ENCODE peak calls at places on chromosomes 3 and 15, in five cellular contexts. D is neural progenitor cell, N is ascending aorta, C is neural crest cell, W is dorsolateral prefrontal cortex. V is an unnamed sample.

GRCh38 chr15:53808058-53808703 is 48.7 kb upstream of the WDR72 start:
- DNase-seq in D (peak; percentile 1), N (no peak), C (no peak), W (no peak), V (no peak)

GRCh38 chr3:122560680-122561079 is 3.4 kb downstream of the PARP9 start:
- DNase-seq in D (peak; percentile 67), N (no peak), C (peak; percentile 41), W (no peak), V (no peak)

GRCh38 chr3:13932578-13933295 is 52.9 kb upstream of the WNT7A start:
- DNase-seq in D (no peak), N (no peak), C (no peak), W (no peak), V (no peak)

GRCh38 chr15:74208901-74209559 is 6.4 kb upstream of the STRA6 start:
- DNase-seq in D (peak; percentile 55), N (no peak), C (peak; percentile 55), W (no peak), V (no peak)

GRCh38 chr15:67178569-67179210 is 75.8 kb downstream of the AAGAB start:
- DNase-seq in D (no peak), N (no peak), C (no peak), W (no peak), V (peak; percentile 38)

GRCh38 chr3:194987571-194988494 is 283.1 kb downstream of the XXYLT1 start:
- DNase-seq in D (no peak), N (no peak), C (no peak), W (no peak), V (no peak)

GRCh38 chr3:123324880-123325765 is 123.4 kb downstream of the SEC22A start:
- DNase-seq in D (no peak), N (peak; percentile 64), C (no peak), W (no peak), V (peak; percentile 73)

GRCh38 chr3:197256836-197257444 is 41.5 kb downstream of the DLG1 start:
- DNase-seq in D (peak; percentile 52), N (no peak), C (peak; percentile 19), W (peak; percentile 40), V (no peak)

GRCh38 chr3:125139386-125139785 is 73.2 kb downstream of the SLC12A8 start:
- DNase-seq in D (no peak), N (no peak), C (no peak), W (no peak), V (no peak)

GRCh38 chr3:11910971-11911531 is 64.4 kb upstream of the TAMM41 start:
- DNase-seq in D (no peak), N (no peak), C (no peak), W (no peak), V (no peak)

GRCh38 chr3:53533486-53533885 is 39.1 kb downstream of the CACNA1D start:
- DNase-seq in D (no peak), N (no peak), C (no peak), W (no peak), V (no peak)

GRCh38 chr3:9916734-9917680 is at the start of gene IL17RC:
- DNase-seq in D (peak; percentile 74), N (peak; percentile 93), C (peak; percentile 27), W (peak; percentile 75), V (no peak)

GRCh38 chr15:58931985-58932384 is 1.5 kb downstream of the SLTM start:
- DNase-seq in D (no peak), N (no peak), C (no peak), W (no peak), V (no peak)

GRCh38 chr3:169694117-169694516 is 30.6 kb upstream of the MECOM start:
- DNase-seq in D (peak; percentile 35), N (no peak), C (no peak), W (no peak), V (no peak)

GRCh38 chr3:34260266-34260990 is 462.0 kb downstream of the PDCD6IP start:
- DNase-seq in D (peak; percentile 57), N (peak; percentile 72), C (peak; percentile 58), W (peak; percentile 79), V (no peak)

GRCh38 chr3:9402410-9403228 is 5.2 kb downstream of the SETD5 start:
- DNase-seq in D (peak; percentile 87), N (no peak), C (peak; percentile 69), W (peak; percentile 37), V (no peak)

GRCh38 chr15:98787936-98788757 is 139.8 kb downstream of the IGF1R start:
- DNase-seq in D (peak; percentile 55), N (no peak), C (no peak), W (no peak), V (no peak)

GRCh38 chr3:150603888-150604319 is 783 bp downstream of the SELENOT start:
- DNase-seq in D (no peak), N (no peak), C (no peak), W (no peak), V (no peak)

GRCh38 chr3:37197810-37198371 is 23.5 kb upstream of the LRRFIP2 start:
- DNase-seq in D (peak; percentile 76), N (peak; percentile 9), C (no peak), W (no peak), V (no peak)

GRCh38 chr3:148629006-148629405 is 68.7 kb upstream of the AGTR1 start:
- DNase-seq in D (no peak), N (no peak), C (no peak), W (no peak), V (no peak)

GRCh38 chr15:47184405-47185221 is 532.7 kb upstream of the SEMA6D start:
- DNase-seq in D (peak; percentile 66), N (no peak), C (peak; percentile 32), W (peak; percentile 9), V (no peak)

GRCh38 chr15:35047996-35048395 is 37.1 kb downstream of the NANOGP8 start:
- DNase-seq in D (no peak), N (no peak), C (no peak), W (no peak), V (no peak)

DNA sequence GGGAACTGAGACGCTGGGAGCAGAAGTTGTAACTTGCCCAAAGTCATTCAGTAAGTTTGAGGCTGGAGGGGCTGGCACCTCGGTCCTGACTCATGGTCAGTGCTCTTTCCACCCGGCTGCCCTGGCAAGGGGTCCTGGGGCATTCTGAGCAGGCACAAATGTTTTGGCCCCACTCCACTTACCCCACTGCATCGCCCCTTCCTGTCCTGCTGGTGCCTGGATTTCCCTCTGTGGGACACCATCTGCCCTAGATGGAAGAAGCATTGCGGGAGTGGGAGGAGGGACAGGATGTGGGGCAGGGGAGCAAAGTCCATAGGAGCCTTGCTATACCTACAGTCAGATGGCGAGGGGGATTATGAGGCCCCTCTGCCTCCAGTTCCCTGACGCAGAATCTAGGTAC is 4.5 kb downstream of the CORO2B start:
- DNase-seq in D (no peak), N (no peak), C (no peak), W (no peak), V (peak; percentile 49)
- TF ChIP-seq CTCF in D (no peak), N (no peak), C (no peak), W (no peak), V (no peak)

DNA sequence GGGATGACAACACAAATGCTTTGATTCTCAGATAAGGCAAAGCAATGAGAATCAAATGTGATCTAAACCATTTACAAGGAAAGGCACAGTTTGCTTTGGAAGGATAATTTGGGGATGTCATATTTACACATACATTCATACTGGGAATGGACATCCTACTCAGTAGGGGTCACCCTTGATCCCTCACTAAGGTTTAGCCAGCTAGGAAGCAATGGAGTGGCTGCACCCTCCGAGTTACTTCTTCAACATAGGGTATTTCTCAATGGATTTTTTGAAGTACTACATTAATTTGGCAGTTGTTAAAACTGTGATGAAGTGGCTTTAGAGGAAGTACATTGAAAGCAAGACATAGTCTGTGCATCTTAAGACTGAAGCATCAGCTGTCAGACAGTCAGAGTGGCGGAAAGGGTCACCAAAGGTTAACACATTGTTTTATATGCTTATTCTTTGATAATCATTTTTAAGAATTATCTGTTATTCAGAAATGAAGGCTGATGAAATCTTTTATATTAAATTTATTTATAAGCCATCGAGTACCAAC is 22.0 kb upstream of the SSR3 start:
- DNase-seq in D (no peak), N (no peak), C (no peak), W (no peak), V (no peak)
- TF ChIP-seq CTCF in D (no peak), N (no peak), C (no peak), W (no peak), V (peak; percentile 38)

GRCh38 chr3:27533718-27534578 is 49.8 kb upstream of the SLC4A7 start:
- DNase-seq in D (peak; percentile 53), N (peak; percentile 95), C (no peak), W (no peak), V (no peak)
- TF ChIP-seq CTCF in D (no peak), N (peak; percentile 68), C (peak; percentile 29), W (no peak), V (peak; percentile 81)

DNA sequence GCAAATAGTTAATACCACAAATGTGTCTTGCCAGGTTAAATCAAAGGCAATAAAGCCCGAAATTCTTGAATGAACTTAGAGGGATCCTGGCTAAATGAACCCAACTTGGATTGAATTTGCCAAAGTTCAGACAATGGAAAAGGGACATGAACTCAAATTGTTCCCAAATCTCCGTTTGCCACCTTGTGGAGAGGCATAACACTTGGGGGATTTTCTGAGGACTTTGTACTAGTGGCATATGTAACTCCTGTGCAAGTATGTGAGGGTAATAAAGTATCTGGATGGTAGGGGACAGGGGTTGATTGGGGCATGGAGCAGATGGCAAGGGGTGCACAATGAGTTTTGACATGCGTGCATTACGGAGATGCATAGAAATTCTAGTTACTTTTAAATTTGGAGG is 1.3 kb upstream of the TCAIM start:
- DNase-seq in D (no peak), N (no peak), C (no peak), W (no peak), V (no peak)
- TF ChIP-seq CTCF in D (no peak), N (no peak), C (no peak), W (no peak), V (peak; percentile 48)

GRCh38 chr15:61112231-61112630 is 116.9 kb downstream of the RORA start:
- DNase-seq in D (peak; percentile 66), N (no peak), C (peak; percentile 3), W (no peak), V (no peak)
- TF ChIP-seq CTCF in D (peak; percentile 52), N (no peak), C (peak; percentile 31), W (no peak), V (no peak)

DNA sequence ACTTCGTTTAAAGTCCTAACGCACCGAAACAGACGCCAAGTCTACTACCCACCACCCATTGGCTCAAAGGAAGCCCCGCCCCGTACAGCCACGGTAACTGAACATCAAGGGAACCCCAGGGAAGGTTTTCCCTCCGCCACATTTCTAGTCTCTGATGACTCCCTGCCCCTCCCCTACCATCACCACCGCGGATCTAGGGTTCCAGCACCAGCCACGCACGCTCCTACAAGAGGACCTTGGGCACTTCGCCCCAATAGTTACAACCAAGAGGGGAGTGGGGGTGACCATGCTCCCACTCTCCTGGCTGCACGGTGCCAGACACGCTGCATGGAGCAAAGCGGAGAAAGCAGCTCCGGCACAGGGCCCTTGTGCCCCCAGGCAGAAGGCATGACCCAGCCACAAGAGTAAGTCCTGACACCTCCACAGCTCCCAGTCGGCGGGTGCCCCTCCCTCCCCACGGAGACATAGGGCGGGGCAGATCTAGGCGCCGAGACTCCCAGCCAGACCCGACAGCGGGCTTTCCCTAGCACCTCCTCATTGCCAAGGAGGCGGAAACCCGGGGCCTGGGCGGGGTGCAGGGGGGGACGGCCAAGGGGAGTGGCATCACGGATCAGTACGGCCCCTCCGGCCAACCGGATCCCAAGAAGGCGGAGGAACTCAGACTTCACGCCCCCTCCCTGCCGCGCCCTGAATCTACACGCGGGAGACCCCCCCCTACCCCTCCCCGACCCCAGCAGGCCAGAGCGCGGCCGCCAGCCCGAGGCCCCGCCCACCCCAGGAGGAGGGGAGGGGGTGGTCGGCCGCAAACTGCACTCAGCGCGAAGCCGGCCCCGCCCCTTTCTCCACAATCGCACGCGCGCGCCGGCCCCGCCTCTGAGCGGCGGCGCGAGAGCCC is 936 bp downstream of the SIN3A start:
- DNase-seq in D (peak; percentile 98), N (peak; percentile 99), C (peak; percentile 86), W (peak; percentile 92), V (peak; percentile 98)
- TF ChIP-seq CTCF in D (peak; percentile 8), N (no peak), C (no peak), W (peak; percentile 22), V (no peak)

V was measured in chondrocyte.